ENCODE peak calls at places on chromosomes 7 and 10, in five cellular contexts. J is transverse colon, V is OCI-LY7, K is suprapubic skin, X is MM.1S. H is an unnamed sample.

GRCh38 chr10:49627031-49627430 is 13.2 kb downstream of the CHAT start:
- DNase-seq in J (no peak), V (no peak), K (no peak), X (no peak), H (no peak)

GRCh38 chr7:129940329-129940728 is 12.4 kb downstream of the UBE2H start:
- DNase-seq in J (no peak), V (no peak), K (no peak), X (no peak), H (no peak)

GRCh38 chr10:88028654-88029053 is 165.2 kb downstream of the PTEN start:
- DNase-seq in J (no peak), V (peak; percentile 42), K (no peak), X (no peak), H (peak; percentile 43)

GRCh38 chr10:117499248-117500105 is 43.1 kb upstream of the EMX2 start:
- DNase-seq in J (no peak), V (no peak), K (peak; percentile 32), X (no peak), H (no peak)

GRCh38 chr10:84375011-84375410 is 46.6 kb downstream of the CCSER2 start:
- DNase-seq in J (no peak), V (peak; percentile 57), K (no peak), X (peak; percentile 49), H (no peak)

GRCh38 chr10:119316729-119317097 is 109.3 kb downstream of the GRK5 start:
- DNase-seq in J (no peak), V (no peak), K (no peak), X (no peak), H (peak; percentile 85)

GRCh38 chr7:19522486-19522885 is 186.4 kb downstream of the POLR1F start:
- DNase-seq in J (no peak), V (no peak), K (no peak), X (no peak), H (no peak)

GRCh38 chr7:105905209-105905910 is 29.0 kb upstream of the ATXN7L1 start:
- DNase-seq in J (no peak), V (no peak), K (no peak), X (no peak), H (no peak)

GRCh38 chr7:109782806-109783205 is 1213.1 kb downstream of the DNAJB9 start:
- DNase-seq in J (no peak), V (no peak), K (no peak), X (no peak), H (no peak)

GRCh38 chr7:46705416-46706255 is 784.6 kb upstream of the IGFBP3 start:
- DNase-seq in J (no peak), V (no peak), K (no peak), X (no peak), H (no peak)

GRCh38 chr7:77685219-77685618 is 11.0 kb upstream of the RSBN1L start:
- DNase-seq in J (peak; percentile 26), V (no peak), K (no peak), X (peak; percentile 31), H (no peak)

GRCh38 chr7:107056728-107057473 is 12.4 kb downstream of the PRKAR2B start:
- DNase-seq in J (no peak), V (no peak), K (no peak), X (no peak), H (no peak)

DNA sequence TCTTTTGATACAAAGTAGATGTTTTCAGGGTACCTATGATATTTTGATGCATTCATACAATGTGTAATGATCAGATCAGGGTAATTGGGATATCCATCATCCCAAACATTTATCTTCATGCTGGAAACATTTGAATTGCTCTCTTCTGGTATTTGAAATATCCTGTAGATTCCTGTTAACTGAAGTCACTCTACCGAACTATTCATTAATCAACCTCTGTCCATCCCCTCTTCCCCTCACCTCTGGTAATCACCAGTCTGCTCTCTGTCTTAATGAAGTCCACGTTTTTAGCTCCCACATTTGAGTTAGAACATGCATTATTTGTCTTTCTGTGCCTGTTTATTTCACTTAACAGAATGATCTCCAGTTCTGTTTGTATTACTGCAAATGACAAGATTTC is 11.3 kb downstream of the MTG1 start:
- DNase-seq in J (no peak), V (no peak), K (no peak), X (no peak), H (no peak)
- H3K36me3 ChIP-seq in J (peaks cover 46% of the 10 kb centered on the region), V (peaks cover 98% of the 10 kb centered on the region), K (peaks cover 50% of the 10 kb centered on the region), X (peaks cover 10% of the 10 kb centered on the region), H (peaks cover 7% of the 10 kb centered on the region)

GRCh38 chr10:60910543-60910942 is 33.4 kb downstream of the RHOBTB1 start:
- DNase-seq in J (no peak), V (peak; percentile 19), K (no peak), X (peak; percentile 85), H (no peak)

GRCh38 chr10:60905580-60905979 is 38.4 kb downstream of the RHOBTB1 start:
- DNase-seq in J (peak; percentile 22), V (no peak), K (no peak), X (no peak), H (no peak)

GRCh38 chr10:60908896-60909295 is 35.1 kb downstream of the RHOBTB1 start:
- DNase-seq in J (no peak), V (no peak), K (no peak), X (no peak), H (no peak)

GRCh38 chr10:60911216-60911615 is 32.8 kb downstream of the RHOBTB1 start:
- DNase-seq in J (no peak), V (no peak), K (no peak), X (no peak), H (no peak)

DNA sequence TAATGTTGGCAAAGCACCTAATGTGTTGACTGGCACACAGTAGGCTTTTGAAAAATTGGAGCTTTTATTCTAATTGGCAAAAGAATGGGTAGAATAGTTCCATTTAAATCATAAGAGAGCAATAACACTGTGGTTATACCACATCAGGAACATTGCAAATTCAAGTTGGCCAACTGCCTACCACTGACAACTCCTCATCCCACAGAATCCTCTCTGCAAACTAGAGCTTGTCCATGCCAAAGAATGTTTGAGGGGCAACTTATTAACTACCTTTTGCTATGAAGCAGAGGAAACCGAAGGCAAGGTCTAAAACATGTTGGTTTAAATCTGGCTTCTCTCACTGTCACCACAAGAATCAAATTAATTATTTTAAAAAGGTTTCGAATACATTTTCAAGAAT is 36.0 kb downstream of the RHOBTB1 start:
- DNase-seq in J (no peak), V (no peak), K (no peak), X (no peak), H (no peak)
- H3K4me1 ChIP-seq in J (peaks cover 10% of the 10 kb centered on the region), V (peaks cover 8% of the 10 kb centered on the region), K (no peaks in the 10 kb centered on the region), X (peaks cover 14% of the 10 kb centered on the region), H (no peaks in the 10 kb centered on the region)

DNA sequence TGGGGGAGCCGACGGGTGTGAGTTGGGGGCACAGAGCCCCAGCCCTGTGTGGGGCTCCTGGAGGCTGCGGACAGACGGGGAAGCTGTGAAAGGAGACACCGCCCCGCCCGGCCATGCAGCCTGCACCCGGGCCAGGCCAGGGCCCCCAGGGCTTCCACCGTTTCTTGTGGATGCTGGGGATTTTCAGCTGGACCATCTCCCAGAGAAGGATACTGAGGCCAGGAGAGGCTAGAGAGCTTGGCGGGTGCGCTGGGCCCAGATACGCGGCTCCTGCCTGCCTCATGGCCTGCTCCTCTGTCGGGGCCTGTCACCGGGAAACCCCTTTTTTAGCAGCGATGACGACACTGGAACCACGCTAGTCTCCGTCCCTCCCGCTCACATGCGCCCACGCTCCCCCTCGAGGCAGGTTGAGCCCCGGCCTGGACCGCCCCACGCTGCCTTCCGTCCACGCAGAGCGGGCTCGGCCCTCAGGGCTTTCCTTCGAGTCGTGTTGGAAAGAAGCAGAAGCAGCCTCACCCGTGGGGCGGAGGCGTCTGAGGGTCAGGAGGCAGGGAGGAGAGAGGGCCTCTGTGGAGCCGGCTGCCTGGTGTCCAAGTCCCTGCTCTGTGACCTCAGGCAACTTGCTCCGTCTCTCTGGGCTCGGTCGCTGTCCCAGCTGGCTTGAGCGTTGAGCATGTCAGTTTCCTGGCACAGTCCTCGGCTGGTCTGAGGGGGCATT is 11.7 kb downstream of the TMEM184A start:
- DNase-seq in J (no peak), V (no peak), K (no peak), X (no peak), H (no peak)
- H3K36me3 ChIP-seq in J (peaks cover 15% of the 10 kb centered on the region), V (peaks cover 43% of the 10 kb centered on the region), K (peaks cover 44% of the 10 kb centered on the region), X (no peaks in the 10 kb centered on the region), H (peaks cover 3% of the 10 kb centered on the region)

GRCh38 chr10:62640386-62640785 is 164.1 kb upstream of the ADO start:
- DNase-seq in J (no peak), V (no peak), K (no peak), X (no peak), H (no peak)
- H3K4me1 ChIP-seq in J (no peaks in the 10 kb centered on the region), V (peaks cover 60% of the 10 kb centered on the region), K (peaks cover 16% of the 10 kb centered on the region), X (peaks cover 32% of the 10 kb centered on the region), H (no peaks in the 10 kb centered on the region)

GRCh38 chr7:4790078-4790465 is 14.6 kb downstream of the AP5Z1 start:
- DNase-seq in J (no peak), V (no peak), K (no peak), X (no peak), H (no peak)

GRCh38 chr7:4788627-4789189 is 13.3 kb downstream of the AP5Z1 start:
- DNase-seq in J (no peak), V (no peak), K (no peak), X (no peak), H (no peak)

GRCh38 chr7:4790516-4790991 is 15.1 kb downstream of the AP5Z1 start:
- DNase-seq in J (no peak), V (no peak), K (no peak), X (no peak), H (no peak)

GRCh38 chr7:4787947-4788626 is 12.7 kb downstream of the AP5Z1 start:
- DNase-seq in J (no peak), V (no peak), K (no peak), X (no peak), H (no peak)

DNA sequence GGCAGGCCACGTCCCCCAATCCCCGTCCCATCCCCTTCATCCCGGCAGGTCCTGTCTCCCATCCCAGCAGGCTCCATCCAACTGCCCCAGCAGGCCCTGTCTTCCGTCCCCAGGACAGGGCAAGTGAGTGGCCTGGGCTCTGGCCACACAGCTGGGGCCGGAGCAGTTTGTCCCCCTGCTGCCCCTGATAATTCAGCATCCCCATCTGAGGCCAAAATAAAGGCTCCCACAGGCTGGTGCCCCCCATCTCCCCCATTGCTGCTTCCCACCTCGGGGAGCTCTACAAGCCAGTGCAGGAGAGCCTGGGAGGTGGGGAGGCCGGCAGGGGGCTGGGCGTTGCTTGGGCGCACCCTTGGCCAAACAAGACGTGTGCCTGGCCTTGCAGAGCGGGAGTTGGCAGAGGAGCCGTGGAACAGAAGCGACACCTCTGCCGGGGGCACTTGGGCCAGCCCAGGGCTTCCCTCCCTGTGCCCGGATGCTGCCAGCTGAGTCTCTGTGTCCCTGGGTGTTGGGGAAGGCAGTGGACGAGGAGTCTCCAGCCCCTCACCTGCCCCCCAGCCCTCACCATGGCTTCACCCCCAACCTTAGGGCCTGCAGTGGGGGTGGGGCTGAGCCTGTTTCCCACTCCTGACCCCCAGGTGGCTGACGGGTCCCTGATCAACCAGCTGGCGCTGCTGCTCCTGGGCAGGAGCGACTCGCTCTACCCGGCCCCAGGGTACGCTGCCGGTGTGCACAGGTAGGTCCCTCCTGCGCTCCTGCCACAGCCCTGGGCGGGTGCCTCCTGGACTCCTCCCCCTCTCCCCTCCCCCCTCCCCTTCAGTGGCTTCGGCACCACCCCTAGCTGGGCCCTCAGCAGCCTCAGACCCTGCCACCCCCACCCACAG is 14.0 kb downstream of the AP5Z1 start:
- DNase-seq in J (no peak), V (no peak), K (no peak), X (no peak), H (no peak)
- H3K36me3 ChIP-seq in J (peaks cover 23% of the 10 kb centered on the region), V (peaks cover 11% of the 10 kb centered on the region), K (peaks cover 78% of the 10 kb centered on the region), X (no peaks in the 10 kb centered on the region), H (no peaks in the 10 kb centered on the region)

DNA sequence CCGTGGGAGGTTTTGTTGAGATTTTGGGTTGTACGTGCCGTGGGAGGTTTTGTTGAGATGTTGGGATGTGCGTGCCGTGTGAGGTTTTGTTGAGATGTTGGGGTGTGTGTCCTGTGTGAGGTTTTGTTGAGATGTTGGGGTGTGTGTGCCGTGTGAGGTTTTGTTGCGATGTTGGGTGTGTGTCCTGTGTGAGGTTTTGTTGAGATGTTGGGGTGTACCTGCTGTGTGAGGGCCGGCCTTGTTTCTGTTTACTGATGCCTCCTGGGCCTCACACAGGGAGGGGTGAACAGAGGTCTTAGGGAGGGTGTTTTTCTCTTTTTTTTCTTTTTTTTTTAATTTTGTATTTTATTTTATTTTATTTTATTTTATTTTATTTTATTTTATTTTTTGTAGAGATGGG is 36.7 kb downstream of the INPP5A start:
- DNase-seq in J (no peak), V (no peak), K (no peak), X (no peak), H (no peak)
- H3K4me1 ChIP-seq in J (peaks cover 69% of the 10 kb centered on the region), V (peaks cover 30% of the 10 kb centered on the region), K (peaks cover 51% of the 10 kb centered on the region), X (peaks cover 16% of the 10 kb centered on the region), H (peaks cover 33% of the 10 kb centered on the region)

H was measured in Caco-2.